ENCODE peak calls at places on chromosome 18, in six cellular contexts. P is GM12878, W is K562, C is GM12891, E is HepG2, J is H1. H is an unnamed sample.
A peak's percentile ranks its signal among the peaks of the same experiment; 100 is the strongest.

GRCh38 chr18:12659904-12660605 is 2.1 kb upstream of the SPIRE1 start:
- DNase-seq in J (no peak), P (no peak), E (peak; percentile 47), C (no peak), W (peak; percentile 66), H (no peak)

GRCh38 chr18:59012815-59013677 is 126.6 kb upstream of the SEC11C start:
- DNase-seq in J (peak; percentile 38), W (no peak), P (no peak), C (no peak), E (no peak), H (no peak)

GRCh38 chr18:75727479-75727878 is 300.0 kb upstream of the SMIM21 start:
- DNase-seq in P (no peak), J (peak; percentile 85), E (peak; percentile 2), C (peak; percentile 12), W (peak; percentile 26), H (peak; percentile 5)

GRCh38 chr18:11827963-11828362 is 23.2 kb upstream of the CHMP1B start:
- DNase-seq in E (no peak), P (no peak), C (no peak), W (no peak), J (no peak), H (no peak)

GRCh38 chr18:9673296-9674251 is 34.5 kb upstream of the RAB31 start:
- DNase-seq in E (peak; percentile 86), C (peak; percentile 73), J (no peak), P (peak; percentile 99), W (no peak), H (peak; percentile 72)

GRCh38 chr18:11880586-11881304 is 27.4 kb downstream of the MPPE1 start:
- DNase-seq in C (no peak), P (no peak), E (no peak), J (no peak), W (peak; percentile 46), H (no peak)

GRCh38 chr18:60322591-60322990 is 50.0 kb downstream of the MC4R start:
- DNase-seq in J (no peak), E (no peak), W (no peak), C (no peak), P (no peak), H (no peak)

GRCh38 chr18:57439617-57439975 is 4.4 kb downstream of the ONECUT2 start:
- DNase-seq in W (no peak), E (no peak), C (no peak), J (peak; percentile 87), P (no peak), H (no peak)

GRCh38 chr18:10490401-10491289 is 35.2 kb upstream of the NAPG start:
- DNase-seq in E (peak; percentile 77), J (peak; percentile 57), W (peak; percentile 35), P (peak; percentile 58), C (no peak), H (no peak)

GRCh38 chr18:58213445-58213844 is 169.4 kb downstream of the NEDD4L start:
- DNase-seq in E (no peak), P (no peak), W (no peak), J (no peak), C (no peak), H (no peak)

GRCh38 chr18:69353023-69353422 is 47.7 kb upstream of the DOK6 start:
- DNase-seq in P (no peak), E (peak; percentile 84), W (no peak), J (no peak), C (no peak), H (no peak)

GRCh38 chr18:63725682-63726480 is 23.1 kb downstream of the SERPINB11 start:
- DNase-seq in C (no peak), P (no peak), E (no peak), W (no peak), J (no peak), H (no peak)

GRCh38 chr18:57837917-57838548 is 34.9 kb upstream of the ATP8B1 start:
- DNase-seq in E (no peak), J (no peak), P (peak; percentile 91), C (no peak), W (no peak), H (no peak)

GRCh38 chr18:42675810-42676209 is 439.7 kb downstream of the RIT2 start:
- DNase-seq in E (no peak), P (no peak), J (no peak), W (no peak), C (no peak), H (no peak)

GRCh38 chr18:50686409-50686808 is 126.5 kb downstream of the MAPK4 start:
- DNase-seq in W (no peak), E (no peak), J (no peak), C (no peak), P (no peak), H (no peak)

GRCh38 chr18:26121476-26121875 is 12.2 kb upstream of the PSMA8 start:
- DNase-seq in W (no peak), E (no peak), P (no peak), C (no peak), J (no peak), H (no peak)

GRCh38 chr18:9809686-9810085 is 76.1 kb upstream of the TXNDC2 start:
- DNase-seq in E (no peak), C (no peak), J (no peak), W (no peak), P (no peak), H (no peak)

GRCh38 chr18:70287731-70288130 is 1.1 kb upstream of the SOCS6 start:
- DNase-seq in C (no peak), E (no peak), J (no peak), P (no peak), W (no peak), H (no peak)

GRCh38 chr18:64929026-64929425 is 780.1 kb upstream of the LINC00305 start:
- DNase-seq in W (no peak), C (no peak), P (no peak), J (no peak), E (no peak), H (no peak)

GRCh38 chr18:24659837-24660720 is 199.6 kb downstream of the HRH4 start:
- DNase-seq in W (no peak), C (peak; percentile 8), E (no peak), P (no peak), J (no peak), H (peak; percentile 10)

GRCh38 chr18:6222271-6222670 is 192.4 kb downstream of the L3MBTL4 start:
- DNase-seq in E (no peak), W (no peak), J (no peak), P (no peak), C (no peak), H (no peak)

GRCh38 chr18:812673-813404 is 797 bp upstream of the YES1 start:
- DNase-seq in C (no peak), J (peak; percentile 71), E (peak; percentile 37), W (peak; percentile 77), P (peak; percentile 39), H (no peak)

GRCh38 chr18:75588412-75588811 is 160.9 kb upstream of the SMIM21 start:
- DNase-seq in E (no peak), C (no peak), W (no peak), P (no peak), J (no peak), H (no peak)

GRCh38 chr18:70181015-70181414 is 24.5 kb downstream of the RTTN start:
- DNase-seq in C (no peak), P (no peak), E (peak; percentile 69), W (no peak), J (no peak), H (no peak)

GRCh38 chr18:43634994-43635393 is 357.7 kb upstream of the SYT4 start:
- DNase-seq in C (no peak), J (no peak), E (no peak), P (no peak), W (no peak), H (no peak)

GRCh38 chr18:44709297-44710117 is 28.8 kb downstream of the SETBP1 start:
- DNase-seq in W (no peak), P (peak; percentile 71), J (no peak), E (no peak), C (peak; percentile 32), H (peak; percentile 47)

GRCh38 chr18:13460946-13461345 is 242.4 kb downstream of the LDLRAD4 start:
- DNase-seq in J (no peak), P (no peak), E (no peak), W (no peak), C (no peak), H (no peak)

GRCh38 chr18:11572201-11572600 is 37.2 kb upstream of the SLC35G4 start:
- DNase-seq in J (no peak), W (no peak), P (no peak), C (no peak), E (no peak), H (no peak)

GRCh38 chr18:23524213-23524707 is 20.9 kb downstream of the RMC1 start:
- DNase-seq in E (no peak), W (no peak), P (no peak), J (no peak), C (no peak), H (no peak)

GRCh38 chr18:43081396-43081795 is 34.1 kb downstream of the RIT2 start:
- DNase-seq in J (no peak), C (no peak), P (no peak), E (no peak), W (no peak), H (no peak)

GRCh38 chr18:27595121-27595848 is 410.2 kb upstream of the CHST9 start:
- DNase-seq in W (no peak), E (no peak), C (no peak), J (no peak), P (no peak), H (no peak)

GRCh38 chr18:11909597-11910026 is 1.5 kb upstream of the MPPE1 start:
- DNase-seq in J (no peak), E (peak; percentile 26), C (no peak), P (no peak), W (no peak), H (no peak)

GRCh38 chr18:39162013-39162412 is 1596.4 kb upstream of the CELF4 start:
- DNase-seq in E (no peak), C (no peak), J (peak; percentile 45), W (no peak), P (no peak), H (no peak)

DNA sequence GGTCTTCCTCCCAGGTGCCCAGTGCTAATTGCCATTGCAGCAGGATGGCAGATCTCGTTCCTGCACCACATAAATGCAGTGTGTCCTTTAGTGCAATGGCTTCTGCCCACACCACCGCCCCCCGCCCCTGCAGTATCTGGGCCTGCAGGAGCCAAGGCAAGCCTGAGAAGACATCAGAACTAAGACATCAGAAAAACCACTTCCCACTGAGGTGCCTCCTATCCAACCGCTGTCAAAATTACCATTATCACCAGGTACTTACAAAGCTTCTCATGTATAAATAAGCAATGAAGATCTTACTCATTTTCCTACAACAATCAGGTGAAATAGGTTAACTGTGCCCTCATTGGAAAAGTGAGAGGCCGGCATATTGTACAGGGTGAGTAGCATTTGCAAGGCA is 228.8 kb downstream of the FBXO15 start:
- DNase-seq in P (no peak), J (no peak), W (no peak), C (no peak), E (no peak), H (no peak)
- TF ChIP-seq POLR2A in P (no peak), J (no peak), W (no peak), C (no peak), E (no peak), H (no peak)

GRCh38 chr18:48996901-48997463 is 46.2 kb upstream of the SMAD7 start:
- DNase-seq in P (no peak), C (no peak), W (no peak), E (peak; percentile 47), J (no peak), H (no peak)
- TF ChIP-seq TAF1 in P (no peak), C (no peak), W (no peak), E (no peak), J (no peak), H (no peak)

GRCh38 chr18:35616664-35617423 is 35.3 kb downstream of the GALNT1 start:
- DNase-seq in J (no peak), W (no peak), E (no peak), P (peak; percentile 88), C (no peak), H (peak; percentile 23)
- TF ChIP-seq POLR2A in J (no peak), W (no peak), E (no peak), P (no peak), C (no peak), H (no peak)

GRCh38 chr18:62332964-62333695 is 8.0 kb downstream of the TNFRSF11A start:
- DNase-seq in C (no peak), W (no peak), E (no peak), P (no peak), J (peak; percentile 31), H (no peak)
- TF ChIP-seq TAF1 in C (no peak), W (no peak), E (no peak), P (no peak), J (no peak), H (no peak)

H was measured in GM12892.